ENCODE peak calls at places on chromosomes 1 and 21, in nine cellular contexts. Z is neural crest cell; L is thoracic aorta; P is naive thymus-derived CD8-positive, alpha-beta T cell; H is hepatic stellate cell; Q is NCI-H1436; X is memory B cell; B is body of pancreas; K is MV-4-11. O is an unnamed sample.

GRCh38 chr1:65514083-65514482 is 93.6 kb downstream of the LEPR start:
- DNase-seq in Z (no peak), L (no peak), P (no peak), H (no peak), Q (no peak), X (no peak), B (peak; percentile 4), K (no peak), O (no peak)

GRCh38 chr1:161085165-161085564 is 4.2 kb downstream of the NECTIN4 start:
- DNase-seq in Z (no peak), L (no peak), P (no peak), H (no peak), Q (no peak), X (no peak), B (no peak), K (no peak), O (no peak)

GRCh38 chr1:88327391-88328267 is 356.4 kb upstream of the PKN2 start:
- DNase-seq in Z (no peak), L (no peak), P (no peak), H (peak; percentile 11), Q (peak; percentile 40), X (no peak), B (peak; percentile 27), K (peak; percentile 6), O (peak; percentile 48)

GRCh38 chr1:99728494-99729235 is 37.8 kb downstream of the FRRS1 start:
- DNase-seq in Z (no peak), L (no peak), P (no peak), H (peak; percentile 31), Q (no peak), X (no peak), B (no peak), K (peak; percentile 38), O (no peak)

GRCh38 chr1:202811296-202812175 is 782 bp downstream of the PCAT6 start:
- DNase-seq in Z (no peak), L (no peak), P (peak; percentile 14), H (peak; percentile 34), Q (peak; percentile 26), X (no peak), B (peak; percentile 15), K (no peak), O (no peak)

GRCh38 chr1:165006843-165007242 is 349.7 kb downstream of the LMX1A start:
- DNase-seq in Z (no peak), L (no peak), P (no peak), H (no peak), Q (no peak), X (no peak), B (no peak), K (no peak), O (no peak)

GRCh38 chr1:38005195-38006007 is at the start of gene FHL3:
- DNase-seq in Z (no peak), L (no peak), P (peak; percentile 41), H (no peak), Q (peak; percentile 28), X (no peak), B (peak; percentile 79), K (no peak), O (no peak)

GRCh38 chr1:20578721-20579380 is 10.0 kb upstream of the CDA start:
- DNase-seq in Z (no peak), L (no peak), P (no peak), H (no peak), Q (no peak), X (no peak), B (no peak), K (peak; percentile 47), O (no peak)

GRCh38 chr21:27421654-27422053 is 454.8 kb upstream of the ADAMTS5 start:
- DNase-seq in Z (no peak), L (no peak), P (no peak), H (no peak), Q (no peak), X (no peak), B (no peak), K (no peak), O (no peak)

GRCh38 chr21:36203603-36203889 is 46.9 kb downstream of the DOP1B start:
- DNase-seq in Z (no peak), L (no peak), P (no peak), H (peak; percentile 91), Q (no peak), X (no peak), B (peak; percentile 61), K (no peak), O (no peak)

GRCh38 chr1:67708606-67709005 is 23.6 kb downstream of the GADD45A start:
- DNase-seq in Z (no peak), L (no peak), P (no peak), H (no peak), Q (no peak), X (no peak), B (no peak), K (no peak), O (no peak)

GRCh38 chr1:165592945-165593823 is 37.9 kb upstream of the MGST3 start:
- DNase-seq in Z (peak; percentile 86), L (peak; percentile 40), P (peak; percentile 54), H (peak; percentile 51), Q (peak; percentile 49), X (peak; percentile 68), B (peak; percentile 84), K (peak; percentile 65), O (no peak)